ENCODE peak calls at places on chromosome 5, in nine cellular contexts. One of them, this sample, is unnamed.

GRCh38 chr5:96050273-96050880 is 88.7 kb upstream of the ELL2 start:
- DNase-seq in astrocyte: no peak
- DNase-seq in WERI-Rb-1: no peak
- DNase-seq in sigmoid colon: no peak
- DNase-seq in retinal pigment epithelial cell: no peak
- DNase-seq in foreskin keratinocyte: no peak
- DNase-seq in CD8-positive, alpha-beta T cell: no peak
- DNase-seq in uterus: no peak
- DNase-seq in AG04450: no peak
- DNase-seq in this sample: no peak

GRCh38 chr5:30849801-30850370 is 343.6 kb upstream of the CDH6 start:
- DNase-seq in uterus: no peak
- DNase-seq in WERI-Rb-1: no peak
- DNase-seq in foreskin keratinocyte: no peak
- DNase-seq in retinal pigment epithelial cell: peak; percentile 28
- DNase-seq in astrocyte: peak; percentile 95
- DNase-seq in AG04450: peak; percentile 33
- DNase-seq in sigmoid colon: no peak
- DNase-seq in CD8-positive, alpha-beta T cell: no peak
- DNase-seq in this sample: no peak

GRCh38 chr5:138878437-138879235 is 3.5 kb upstream of the LRRTM2 start:
- DNase-seq in astrocyte: no peak
- DNase-seq in sigmoid colon: no peak
- DNase-seq in foreskin keratinocyte: no peak
- DNase-seq in AG04450: no peak
- DNase-seq in CD8-positive, alpha-beta T cell: no peak
- DNase-seq in retinal pigment epithelial cell: no peak
- DNase-seq in uterus: no peak
- DNase-seq in WERI-Rb-1: no peak
- DNase-seq in this sample: no peak

GRCh38 chr5:139795074-139796001 is at the start of gene PSD2:
- DNase-seq in WERI-Rb-1: peak; percentile 58
- DNase-seq in foreskin keratinocyte: no peak
- DNase-seq in CD8-positive, alpha-beta T cell: no peak
- DNase-seq in retinal pigment epithelial cell: no peak
- DNase-seq in uterus: peak; percentile 35
- DNase-seq in AG04450: no peak
- DNase-seq in sigmoid colon: peak; percentile 71
- DNase-seq in astrocyte: no peak
- DNase-seq in this sample: peak; percentile 60

GRCh38 chr5:96852769-96853168 is 23.5 kb upstream of the ERAP2 start:
- DNase-seq in retinal pigment epithelial cell: no peak
- DNase-seq in sigmoid colon: no peak
- DNase-seq in astrocyte: peak; percentile 72
- DNase-seq in AG04450: no peak
- DNase-seq in uterus: no peak
- DNase-seq in WERI-Rb-1: no peak
- DNase-seq in foreskin keratinocyte: no peak
- DNase-seq in CD8-positive, alpha-beta T cell: no peak
- DNase-seq in this sample: no peak

GRCh38 chr5:80059354-80059980 is 24.3 kb downstream of the THBS4 start:
- DNase-seq in uterus: no peak
- DNase-seq in AG04450: no peak
- DNase-seq in CD8-positive, alpha-beta T cell: no peak
- DNase-seq in retinal pigment epithelial cell: no peak
- DNase-seq in astrocyte: no peak
- DNase-seq in foreskin keratinocyte: no peak
- DNase-seq in WERI-Rb-1: no peak
- DNase-seq in sigmoid colon: no peak
- DNase-seq in this sample: no peak

GRCh38 chr5:158537343-158537742 is 562.4 kb downstream of the EBF1 start:
- DNase-seq in sigmoid colon: no peak
- DNase-seq in astrocyte: no peak
- DNase-seq in uterus: no peak
- DNase-seq in AG04450: no peak
- DNase-seq in CD8-positive, alpha-beta T cell: no peak
- DNase-seq in retinal pigment epithelial cell: no peak
- DNase-seq in foreskin keratinocyte: no peak
- DNase-seq in WERI-Rb-1: no peak
- DNase-seq in this sample: no peak

GRCh38 chr5:52985306-52985705 is 3.8 kb upstream of the ITGA2 start:
- DNase-seq in foreskin keratinocyte: peak; percentile 69
- DNase-seq in sigmoid colon: no peak
- DNase-seq in AG04450: no peak
- DNase-seq in uterus: no peak
- DNase-seq in retinal pigment epithelial cell: no peak
- DNase-seq in astrocyte: no peak
- DNase-seq in CD8-positive, alpha-beta T cell: no peak
- DNase-seq in WERI-Rb-1: no peak
- DNase-seq in this sample: no peak

GRCh38 chr5:124895236-124895635 is 148.8 kb upstream of the ZNF608 start:
- DNase-seq in sigmoid colon: no peak
- DNase-seq in astrocyte: no peak
- DNase-seq in CD8-positive, alpha-beta T cell: no peak
- DNase-seq in AG04450: no peak
- DNase-seq in foreskin keratinocyte: no peak
- DNase-seq in retinal pigment epithelial cell: peak; percentile 75
- DNase-seq in uterus: no peak
- DNase-seq in WERI-Rb-1: no peak
- DNase-seq in this sample: no peak

GRCh38 chr5:93581738-93582414 is 857 bp upstream of the NR2F1-AS1 start:
- DNase-seq in WERI-Rb-1: no peak
- DNase-seq in foreskin keratinocyte: no peak
- DNase-seq in CD8-positive, alpha-beta T cell: no peak
- DNase-seq in retinal pigment epithelial cell: no peak
- DNase-seq in astrocyte: peak; percentile 90
- DNase-seq in sigmoid colon: peak; percentile 72
- DNase-seq in AG04450: peak; percentile 57
- DNase-seq in uterus: no peak
- DNase-seq in this sample: no peak

GRCh38 chr5:132782101-132782500 is 5.1 kb upstream of the SEPTIN8 start:
- DNase-seq in uterus: no peak
- DNase-seq in retinal pigment epithelial cell: no peak
- DNase-seq in foreskin keratinocyte: no peak
- DNase-seq in astrocyte: peak; percentile 65
- DNase-seq in sigmoid colon: peak; percentile 57
- DNase-seq in AG04450: no peak
- DNase-seq in WERI-Rb-1: no peak
- DNase-seq in CD8-positive, alpha-beta T cell: no peak
- DNase-seq in this sample: no peak

GRCh38 chr5:146947181-146947941 is 68.8 kb upstream of the PPP2R2B start:
- DNase-seq in uterus: no peak
- DNase-seq in retinal pigment epithelial cell: no peak
- DNase-seq in astrocyte: no peak
- DNase-seq in CD8-positive, alpha-beta T cell: no peak
- DNase-seq in sigmoid colon: no peak
- DNase-seq in WERI-Rb-1: peak; percentile 37
- DNase-seq in AG04450: no peak
- DNase-seq in foreskin keratinocyte: no peak
- DNase-seq in this sample: no peak

GRCh38 chr5:167849874-167850273 is 441.6 kb upstream of the WWC1 start:
- DNase-seq in AG04450: no peak
- DNase-seq in WERI-Rb-1: no peak
- DNase-seq in foreskin keratinocyte: no peak
- DNase-seq in uterus: no peak
- DNase-seq in CD8-positive, alpha-beta T cell: no peak
- DNase-seq in sigmoid colon: no peak
- DNase-seq in astrocyte: no peak
- DNase-seq in retinal pigment epithelial cell: no peak
- DNase-seq in this sample: no peak

GRCh38 chr5:31064215-31064614 is 129.3 kb upstream of the CDH6 start:
- DNase-seq in AG04450: no peak
- DNase-seq in foreskin keratinocyte: no peak
- DNase-seq in CD8-positive, alpha-beta T cell: no peak
- DNase-seq in sigmoid colon: no peak
- DNase-seq in WERI-Rb-1: no peak
- DNase-seq in retinal pigment epithelial cell: no peak
- DNase-seq in uterus: no peak
- DNase-seq in astrocyte: no peak
- DNase-seq in this sample: no peak

GRCh38 chr5:87233122-87233521 is 34.6 kb upstream of the RASA1 start:
- DNase-seq in AG04450: no peak
- DNase-seq in astrocyte: no peak
- DNase-seq in CD8-positive, alpha-beta T cell: no peak
- DNase-seq in WERI-Rb-1: no peak
- DNase-seq in uterus: no peak
- DNase-seq in retinal pigment epithelial cell: no peak
- DNase-seq in foreskin keratinocyte: no peak
- DNase-seq in sigmoid colon: no peak
- DNase-seq in this sample: no peak
- TF ChIP-seq CTCF in AG04450: no peak
- TF ChIP-seq CTCF in astrocyte: no peak
- TF ChIP-seq CTCF in CD8-positive, alpha-beta T cell: no peak
- TF ChIP-seq CTCF in WERI-Rb-1: no peak
- TF ChIP-seq CTCF in uterus: no peak
- TF ChIP-seq CTCF in retinal pigment epithelial cell: no peak
- TF ChIP-seq CTCF in foreskin keratinocyte: no peak
- TF ChIP-seq CTCF in sigmoid colon: no peak
- TF ChIP-seq CTCF in this sample: no peak

GRCh38 chr5:143716856-143717255 is 95.1 kb upstream of the HMHB1 start:
- DNase-seq in AG04450: no peak
- DNase-seq in sigmoid colon: no peak
- DNase-seq in WERI-Rb-1: no peak
- DNase-seq in retinal pigment epithelial cell: no peak
- DNase-seq in CD8-positive, alpha-beta T cell: no peak
- DNase-seq in astrocyte: no peak
- DNase-seq in foreskin keratinocyte: no peak
- DNase-seq in uterus: no peak
- DNase-seq in this sample: no peak

GRCh38 chr5:143714629-143715028 is 97.3 kb upstream of the HMHB1 start:
- DNase-seq in CD8-positive, alpha-beta T cell: no peak
- DNase-seq in sigmoid colon: no peak
- DNase-seq in uterus: no peak
- DNase-seq in AG04450: no peak
- DNase-seq in foreskin keratinocyte: no peak
- DNase-seq in WERI-Rb-1: no peak
- DNase-seq in retinal pigment epithelial cell: no peak
- DNase-seq in astrocyte: peak; percentile 56
- DNase-seq in this sample: peak; percentile 8

GRCh38 chr5:143720689-143721088 is 91.3 kb upstream of the HMHB1 start:
- DNase-seq in uterus: no peak
- DNase-seq in sigmoid colon: no peak
- DNase-seq in retinal pigment epithelial cell: no peak
- DNase-seq in foreskin keratinocyte: no peak
- DNase-seq in CD8-positive, alpha-beta T cell: no peak
- DNase-seq in astrocyte: no peak
- DNase-seq in AG04450: no peak
- DNase-seq in WERI-Rb-1: no peak
- DNase-seq in this sample: no peak

GRCh38 chr5:143713331-143714032 is 98.5 kb upstream of the HMHB1 start:
- DNase-seq in uterus: no peak
- DNase-seq in WERI-Rb-1: no peak
- DNase-seq in foreskin keratinocyte: no peak
- DNase-seq in CD8-positive, alpha-beta T cell: no peak
- DNase-seq in sigmoid colon: no peak
- DNase-seq in AG04450: no peak
- DNase-seq in retinal pigment epithelial cell: peak; percentile 38
- DNase-seq in astrocyte: peak; percentile 27
- DNase-seq in this sample: no peak

GRCh38 chr5:143717400-143717799 is 94.6 kb upstream of the HMHB1 start:
- DNase-seq in sigmoid colon: no peak
- DNase-seq in astrocyte: peak; percentile 91
- DNase-seq in uterus: no peak
- DNase-seq in CD8-positive, alpha-beta T cell: no peak
- DNase-seq in foreskin keratinocyte: peak; percentile 59
- DNase-seq in WERI-Rb-1: no peak
- DNase-seq in AG04450: no peak
- DNase-seq in retinal pigment epithelial cell: peak; percentile 69
- DNase-seq in this sample: no peak
- TF ChIP-seq CTCF in sigmoid colon: no peak
- TF ChIP-seq CTCF in astrocyte: peak; percentile 27
- TF ChIP-seq CTCF in uterus: no peak
- TF ChIP-seq CTCF in CD8-positive, alpha-beta T cell: no peak
- TF ChIP-seq CTCF in foreskin keratinocyte: peak; percentile 13
- TF ChIP-seq CTCF in WERI-Rb-1: no peak
- TF ChIP-seq CTCF in AG04450: no peak
- TF ChIP-seq CTCF in retinal pigment epithelial cell: peak; percentile 27
- TF ChIP-seq CTCF in this sample: no peak

DNA sequence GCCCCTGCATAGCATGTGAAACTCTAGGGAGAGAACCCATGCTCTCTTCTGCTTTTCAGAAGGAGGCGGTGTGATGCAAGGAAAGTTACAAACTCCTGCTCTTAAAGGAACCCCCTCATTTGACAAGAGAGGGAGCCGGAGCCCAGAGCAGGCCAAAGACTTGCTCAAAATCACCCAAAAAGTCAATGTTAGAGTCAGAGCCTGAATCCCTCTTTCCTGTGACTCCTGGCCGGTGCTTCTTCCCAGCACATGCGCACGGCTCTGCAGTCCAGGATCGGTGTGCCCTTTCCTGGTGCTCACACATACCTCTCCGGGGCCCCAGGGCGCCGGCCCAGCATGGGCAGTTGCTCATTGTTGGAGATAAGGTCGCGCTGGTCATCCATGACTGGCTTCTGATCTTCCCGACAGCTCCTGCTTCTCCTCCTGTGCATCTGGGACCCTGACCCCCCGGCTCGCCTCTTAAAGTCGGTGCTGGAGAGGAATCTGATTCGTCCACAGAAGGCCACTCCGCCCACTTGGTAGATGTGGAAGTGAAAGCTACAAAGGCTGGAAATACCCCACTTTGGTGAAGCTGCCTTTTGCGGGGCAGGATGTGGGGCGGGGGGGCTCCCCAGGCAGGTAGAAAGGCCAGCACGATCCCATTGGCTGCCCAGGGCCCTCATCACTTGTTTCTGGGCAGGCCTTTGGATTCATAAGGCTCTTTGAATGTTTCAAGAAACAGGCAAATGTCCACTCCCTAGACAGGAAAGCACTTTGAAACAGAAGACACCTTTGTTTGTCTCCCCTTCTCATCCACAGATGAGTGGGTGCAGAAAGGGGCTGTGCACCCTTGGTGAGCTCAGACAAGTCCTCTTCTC is at the start of gene CD74:
- DNase-seq in astrocyte: no peak
- DNase-seq in AG04450: no peak
- DNase-seq in retinal pigment epithelial cell: no peak
- DNase-seq in foreskin keratinocyte: no peak
- DNase-seq in WERI-Rb-1: peak; percentile 59
- DNase-seq in sigmoid colon: peak; percentile 89
- DNase-seq in uterus: peak; percentile 75
- DNase-seq in CD8-positive, alpha-beta T cell: peak; percentile 85
- DNase-seq in this sample: peak; percentile 88
- TF ChIP-seq CTCF in astrocyte: no peak
- TF ChIP-seq CTCF in AG04450: no peak
- TF ChIP-seq CTCF in retinal pigment epithelial cell: no peak
- TF ChIP-seq CTCF in foreskin keratinocyte: peak; percentile 16
- TF ChIP-seq CTCF in WERI-Rb-1: no peak
- TF ChIP-seq CTCF in sigmoid colon: no peak
- TF ChIP-seq CTCF in uterus: no peak
- TF ChIP-seq CTCF in CD8-positive, alpha-beta T cell: no peak
- TF ChIP-seq CTCF in this sample: no peak

GRCh38 chr5:101062902-101063301 is 159.8 kb upstream of the ST8SIA4 start:
- DNase-seq in foreskin keratinocyte: no peak
- DNase-seq in CD8-positive, alpha-beta T cell: no peak
- DNase-seq in astrocyte: no peak
- DNase-seq in WERI-Rb-1: no peak
- DNase-seq in AG04450: no peak
- DNase-seq in uterus: no peak
- DNase-seq in retinal pigment epithelial cell: no peak
- DNase-seq in sigmoid colon: no peak
- DNase-seq in this sample: no peak

GRCh38 chr5:101068298-101068697 is 165.2 kb upstream of the ST8SIA4 start:
- DNase-seq in sigmoid colon: no peak
- DNase-seq in foreskin keratinocyte: no peak
- DNase-seq in retinal pigment epithelial cell: no peak
- DNase-seq in astrocyte: no peak
- DNase-seq in AG04450: no peak
- DNase-seq in CD8-positive, alpha-beta T cell: no peak
- DNase-seq in uterus: no peak
- DNase-seq in WERI-Rb-1: no peak
- DNase-seq in this sample: no peak

GRCh38 chr5:101067415-101067814 is 164.3 kb upstream of the ST8SIA4 start:
- DNase-seq in uterus: no peak
- DNase-seq in astrocyte: peak; percentile 17
- DNase-seq in AG04450: no peak
- DNase-seq in foreskin keratinocyte: no peak
- DNase-seq in CD8-positive, alpha-beta T cell: no peak
- DNase-seq in retinal pigment epithelial cell: no peak
- DNase-seq in sigmoid colon: no peak
- DNase-seq in WERI-Rb-1: no peak
- DNase-seq in this sample: no peak
- TF ChIP-seq CTCF in uterus: no peak
- TF ChIP-seq CTCF in astrocyte: no peak
- TF ChIP-seq CTCF in AG04450: no peak
- TF ChIP-seq CTCF in foreskin keratinocyte: no peak
- TF ChIP-seq CTCF in CD8-positive, alpha-beta T cell: no peak
- TF ChIP-seq CTCF in retinal pigment epithelial cell: no peak
- TF ChIP-seq CTCF in sigmoid colon: no peak
- TF ChIP-seq CTCF in WERI-Rb-1: no peak
- TF ChIP-seq CTCF in this sample: no peak

This sample was measured in GM20000.